ENCODE peak calls at places on chromosomes 3 and 15, in six cellular contexts. N is left lung; B is left ventricle myocardium inferior; F is tibial artery; O is naive thymus-derived CD4-positive, alpha-beta T cell; E is right cardiac atrium. Q is an unnamed sample. For H3K4me1, the result is how much of the 10 kb centered on the place peaks cover.

GRCh38 chr15:25863968-25864580 is 947 bp upstream of the ATP10A start:
- DNase-seq in N (no peak), B (no peak), E (no peak), O (no peak), F (no peak), Q (no peak)

GRCh38 chr3:34000301-34000700 is 201.9 kb downstream of the PDCD6IP start:
- DNase-seq in N (no peak), E (no peak), B (no peak), O (no peak), F (no peak), Q (no peak)

GRCh38 chr15:101641894-101642293 is 10.3 kb downstream of the TM2D3 start:
- DNase-seq in N (no peak), O (peak), B (no peak), E (no peak), F (no peak), Q (no peak)

GRCh38 chr3:155032918-155033317 is 47.2 kb upstream of the MME start:
- DNase-seq in E (no peak), B (no peak), O (no peak), N (no peak), F (no peak), Q (peak)

GRCh38 chr15:37819191-37819590 is 115.2 kb upstream of the TMCO5A start:
- DNase-seq in N (no peak), B (no peak), O (no peak), F (no peak), E (no peak), Q (no peak)

GRCh38 chr3:154875142-154875541 is 205.0 kb upstream of the MME start:
- DNase-seq in N (no peak), F (no peak), E (no peak), O (no peak), B (no peak), Q (no peak)

GRCh38 chr3:20040476-20041196 is 390 bp downstream of the KAT2B start:
- DNase-seq in O (peak), N (peak), E (peak), B (peak), F (peak), Q (peak)

GRCh38 chr3:16382852-16383251 is 117.8 kb downstream of the OXNAD1 start:
- DNase-seq in N (no peak), F (no peak), E (no peak), O (no peak), B (no peak), Q (no peak)

GRCh38 chr3:87426916-87427315 is 150.5 kb upstream of the POU1F1 start:
- DNase-seq in E (no peak), O (no peak), B (no peak), N (no peak), F (no peak), Q (no peak)

GRCh38 chr3:107392549-107393165 is 15.4 kb downstream of the CCDC54 start:
- DNase-seq in F (no peak), O (no peak), B (no peak), E (no peak), N (no peak), Q (no peak)

GRCh38 chr3:63352008-63352279 is 73.8 kb downstream of the SYNPR start:
- DNase-seq in N (no peak), F (no peak), B (no peak), O (no peak), E (no peak), Q (no peak)

GRCh38 chr3:197394464-197395321 is 96.3 kb upstream of the DLG1 start:
- DNase-seq in O (no peak), N (peak), F (peak), B (peak), E (peak), Q (no peak)

GRCh38 chr3:126300001-126300760 is 57.0 kb downstream of the KLF15 start:
- DNase-seq in F (peak), E (no peak), B (no peak), N (no peak), O (no peak), Q (no peak)

GRCh38 chr15:71414778-71415177 is 299.5 kb downstream of the THSD4 start:
- DNase-seq in B (no peak), F (no peak), N (no peak), E (no peak), O (no peak), Q (no peak)

GRCh38 chr3:157581331-157581730 is 78.1 kb upstream of the VEPH1 start:
- DNase-seq in O (no peak), E (no peak), F (no peak), B (no peak), N (no peak), Q (no peak)

GRCh38 chr15:73988075-73988969 is 3.8 kb downstream of the STOML1 start:
- DNase-seq in F (no peak), E (no peak), N (no peak), B (no peak), O (no peak), Q (peak)

GRCh38 chr15:40436116-40436891 is 4.4 kb upstream of the BAHD1 start:
- DNase-seq in N (no peak), O (no peak), E (peak), B (no peak), F (no peak), Q (peak)

GRCh38 chr15:70597056-70597603 is 166.2 kb downstream of the UACA start:
- DNase-seq in E (no peak), F (no peak), B (no peak), N (no peak), O (no peak), Q (no peak)

DNA sequence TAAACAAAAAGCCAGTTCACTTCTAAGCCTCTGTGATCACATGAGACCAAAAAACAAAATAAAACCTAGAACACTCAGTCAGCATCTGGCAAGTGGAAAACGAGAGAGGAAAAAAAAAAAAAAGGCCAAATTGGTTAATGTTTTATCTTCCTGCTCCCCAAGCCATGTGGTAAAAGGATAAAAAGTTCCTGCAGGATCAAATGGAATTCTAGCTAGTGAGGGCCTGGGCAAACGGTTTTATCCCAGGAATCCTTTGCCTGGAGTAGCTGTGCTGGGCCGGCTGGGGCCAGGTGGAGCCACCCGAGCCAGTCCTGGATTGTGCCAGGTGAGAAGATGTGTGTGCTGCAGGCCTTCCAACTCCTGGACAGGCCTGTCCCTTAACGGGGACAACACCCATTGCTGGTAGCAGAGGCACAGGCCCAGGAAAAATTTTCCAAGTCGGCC is 13.2 kb downstream of the SMAD6 start:
- DNase-seq in N (no peak), F (no peak), E (no peak), B (no peak), O (no peak), Q (no peak)
- H3K4me1 ChIP-seq in N (under half), F (half or more), E (under half), B (half or more), O (under half), Q (under half)

GRCh38 chr3:188744166-188744565 is 427.6 kb upstream of the TPRG1 start:
- DNase-seq in E (no peak), B (no peak), N (no peak), F (no peak), O (no peak), Q (no peak)
- H3K4me1 ChIP-seq in E (under half), B (under half), N (under half), F (under half), O (under half), Q (under half)

GRCh38 chr3:13049400-13049799 is 23.8 kb downstream of the IQSEC1 start:
- DNase-seq in O (no peak), E (no peak), B (no peak), F (no peak), N (no peak), Q (no peak)
- H3K4me1 ChIP-seq in O (under half), E (under half), B (under half), F (under half), N (under half), Q (under half)

GRCh38 chr3:171380711-171381435 is 79.3 kb downstream of the TNIK start:
- DNase-seq in N (no peak), O (no peak), B (no peak), E (no peak), F (no peak), Q (peak)
- H3K4me1 ChIP-seq in N (under half), O (under half), B (half or more), E (under half), F (under half), Q (under half)

GRCh38 chr3:66477846-66478245 is 23.0 kb downstream of the LRIG1 start:
- DNase-seq in O (no peak), B (no peak), E (no peak), N (no peak), F (no peak), Q (no peak)
- H3K4me1 ChIP-seq in O (under half), B (half or more), E (under half), N (under half), F (half or more), Q (under half)

GRCh38 chr3:172140499-172141391 is 101.4 kb downstream of the FNDC3B start:
- DNase-seq in F (no peak), N (peak), O (no peak), E (peak), B (no peak), Q (no peak)

GRCh38 chr3:172138031-172138538 is 98.7 kb downstream of the FNDC3B start:
- DNase-seq in B (no peak), O (no peak), F (no peak), E (no peak), N (no peak), Q (no peak)

GRCh38 chr3:172139528-172140276 is 100.3 kb downstream of the FNDC3B start:
- DNase-seq in E (no peak), O (no peak), B (no peak), F (no peak), N (no peak), Q (no peak)

GRCh38 chr3:172137287-172138030 is 98.1 kb downstream of the FNDC3B start:
- DNase-seq in O (no peak), B (no peak), N (no peak), E (no peak), F (no peak), Q (no peak)

GRCh38 chr3:172138792-172139507 is 99.6 kb downstream of the FNDC3B start:
- DNase-seq in B (no peak), E (peak), F (peak), N (peak), O (no peak), Q (peak)
- H3K4me1 ChIP-seq in B (half or more), E (under half), F (half or more), N (half or more), O (under half), Q (half or more)

GRCh38 chr3:57974796-57975388 is 33.3 kb upstream of the FLNB start:
- DNase-seq in F (no peak), O (no peak), N (no peak), E (no peak), B (no peak), Q (no peak)
- H3K4me1 ChIP-seq in F (under half), O (under half), N (under half), E (under half), B (half or more), Q (under half)

DNA sequence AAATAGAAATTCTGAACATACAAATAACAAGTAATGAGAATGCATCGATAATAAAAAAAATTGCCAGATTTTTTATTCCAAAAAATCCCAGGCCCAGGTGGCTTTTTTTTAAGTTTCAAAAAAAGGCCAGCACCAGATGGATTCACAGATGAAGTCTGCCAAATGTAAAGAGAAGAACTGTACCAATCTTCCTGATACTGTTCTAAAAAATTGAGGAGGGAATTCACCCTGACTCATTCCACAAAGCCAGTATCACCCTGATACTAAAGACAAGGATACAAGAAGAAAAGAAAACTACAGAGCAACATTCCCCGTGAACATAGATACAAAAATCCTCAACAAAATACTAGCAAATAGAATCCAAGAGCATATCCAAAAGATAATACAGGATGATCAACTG is 43.9 kb upstream of the XCR1 start:
- DNase-seq in N (no peak), B (no peak), F (no peak), O (no peak), E (no peak), Q (no peak)
- H3K4me1 ChIP-seq in N (under half), B (under half), F (under half), O (half or more), E (under half), Q (under half)

GRCh38 chr3:32483772-32484171 is 18.9 kb downstream of the CMTM6 start:
- DNase-seq in B (no peak), E (no peak), F (no peak), N (no peak), O (no peak), Q (no peak)

GRCh38 chr3:32480596-32480995 is 22.1 kb downstream of the CMTM6 start:
- DNase-seq in F (no peak), E (no peak), B (no peak), N (no peak), O (no peak), Q (no peak)

GRCh38 chr3:32484437-32484836 is 18.2 kb downstream of the CMTM6 start:
- DNase-seq in B (no peak), E (no peak), N (no peak), F (no peak), O (no peak), Q (no peak)

GRCh38 chr3:32482693-32483092 is 20.0 kb downstream of the CMTM6 start:
- DNase-seq in N (no peak), F (no peak), B (no peak), O (no peak), E (no peak), Q (no peak)

DNA sequence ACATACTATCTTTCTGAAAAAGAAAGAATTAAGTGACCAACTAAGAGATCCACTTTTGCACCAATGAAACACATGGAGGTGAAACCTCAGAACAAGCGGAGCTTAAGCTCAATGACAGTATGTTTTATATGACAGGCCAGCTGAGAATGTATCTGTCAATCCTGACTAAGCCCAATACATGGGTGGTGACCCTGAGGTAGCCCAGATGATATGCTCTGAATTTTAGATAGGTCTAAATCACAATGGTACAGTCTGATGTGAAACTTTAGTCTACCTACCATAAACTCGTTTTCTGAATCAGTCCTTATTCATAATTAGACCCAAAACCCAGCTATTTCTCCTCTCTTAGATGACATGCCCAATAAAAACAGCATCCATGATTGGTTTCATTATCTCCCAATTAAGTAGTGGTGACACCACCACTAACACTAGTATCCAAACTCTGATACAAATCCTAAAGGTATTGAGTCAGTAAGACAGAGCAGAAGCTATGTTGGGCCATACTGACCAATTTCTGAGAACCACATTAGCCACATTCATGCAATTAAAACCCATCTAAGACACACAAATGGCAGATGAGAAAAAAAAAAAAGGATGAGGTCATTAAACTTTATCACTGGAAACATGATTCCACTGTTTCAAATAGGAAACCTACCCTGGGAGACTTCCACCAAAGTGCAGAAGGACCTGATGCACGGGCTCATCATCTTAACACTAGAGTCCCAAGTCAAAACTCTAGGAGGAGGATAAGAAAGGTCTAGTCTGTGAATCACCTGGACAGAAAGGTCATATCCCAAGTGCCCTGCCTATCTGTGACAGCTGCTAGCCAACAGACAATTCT is 20.6 kb downstream of the CMTM6 start:
- DNase-seq in O (no peak), N (no peak), E (no peak), B (no peak), F (no peak), Q (no peak)
- H3K4me1 ChIP-seq in O (under half), N (under half), E (under half), B (under half), F (under half), Q (under half)

GRCh38 chr15:65059931-65060596 is 7.7 kb downstream of the RASL12 start:
- DNase-seq in F (no peak), B (no peak), E (no peak), O (no peak), N (no peak), Q (no peak)
- H3K4me1 ChIP-seq in F (half or more), B (half or more), E (under half), O (under half), N (under half), Q (under half)